ENCODE peak calls at places on chromosomes 1 and 21, in ten cellular contexts. One of them, this sample, is unnamed.

GRCh38 chr1:151574575-151575529 is 34.7 kb downstream of the TUFT1 start:
- DNase-seq in neural progenitor cell: no peak
- DNase-seq in left lung: no peak
- DNase-seq in left ventricle myocardium inferior: no peak
- DNase-seq in CD4-positive, alpha-beta T cell: no peak
- DNase-seq in thoracic aorta: no peak
- DNase-seq in CD8-positive, alpha-beta T cell: no peak
- DNase-seq in AG04450: no peak
- DNase-seq in right lobe of liver: no peak
- DNase-seq in A549: peak; percentile 67
- DNase-seq in this sample: peak; percentile 87

GRCh38 chr21:33858672-33859372 is 56.8 kb downstream of the ATP5PO start:
- DNase-seq in left lung: no peak
- DNase-seq in neural progenitor cell: no peak
- DNase-seq in A549: no peak
- DNase-seq in CD4-positive, alpha-beta T cell: no peak
- DNase-seq in AG04450: no peak
- DNase-seq in left ventricle myocardium inferior: no peak
- DNase-seq in right lobe of liver: no peak
- DNase-seq in CD8-positive, alpha-beta T cell: no peak
- DNase-seq in thoracic aorta: no peak
- DNase-seq in this sample: no peak

GRCh38 chr1:48093696-48094518 is 96.7 kb upstream of the TRABD2B start:
- DNase-seq in A549: peak; percentile 67
- DNase-seq in right lobe of liver: peak; percentile 79
- DNase-seq in AG04450: no peak
- DNase-seq in left ventricle myocardium inferior: peak; percentile 39
- DNase-seq in left lung: peak; percentile 82
- DNase-seq in CD4-positive, alpha-beta T cell: peak; percentile 59
- DNase-seq in CD8-positive, alpha-beta T cell: peak; percentile 71
- DNase-seq in thoracic aorta: no peak
- DNase-seq in neural progenitor cell: peak; percentile 80
- DNase-seq in this sample: peak; percentile 26

GRCh38 chr1:99748419-99748818 is 18.0 kb downstream of the FRRS1 start:
- DNase-seq in AG04450: no peak
- DNase-seq in neural progenitor cell: no peak
- DNase-seq in CD4-positive, alpha-beta T cell: no peak
- DNase-seq in left ventricle myocardium inferior: no peak
- DNase-seq in thoracic aorta: no peak
- DNase-seq in CD8-positive, alpha-beta T cell: no peak
- DNase-seq in A549: peak; percentile 3
- DNase-seq in left lung: no peak
- DNase-seq in right lobe of liver: no peak
- DNase-seq in this sample: no peak

GRCh38 chr1:67713071-67713806 is 28.2 kb downstream of the GADD45A start:
- DNase-seq in right lobe of liver: no peak
- DNase-seq in AG04450: peak; percentile 37
- DNase-seq in A549: peak; percentile 44
- DNase-seq in CD8-positive, alpha-beta T cell: no peak
- DNase-seq in left ventricle myocardium inferior: no peak
- DNase-seq in CD4-positive, alpha-beta T cell: no peak
- DNase-seq in neural progenitor cell: no peak
- DNase-seq in thoracic aorta: no peak
- DNase-seq in left lung: no peak
- DNase-seq in this sample: peak; percentile 79

GRCh38 chr21:38472709-38473108 is 25.6 kb downstream of the ERG start:
- DNase-seq in AG04450: no peak
- DNase-seq in neural progenitor cell: no peak
- DNase-seq in left ventricle myocardium inferior: no peak
- DNase-seq in A549: no peak
- DNase-seq in right lobe of liver: no peak
- DNase-seq in thoracic aorta: no peak
- DNase-seq in CD8-positive, alpha-beta T cell: no peak
- DNase-seq in left lung: peak; percentile 86
- DNase-seq in CD4-positive, alpha-beta T cell: no peak
- DNase-seq in this sample: no peak

GRCh38 chr1:9062846-9063245 is 6.6 kb downstream of the SLC2A5 start:
- DNase-seq in CD4-positive, alpha-beta T cell: no peak
- DNase-seq in AG04450: no peak
- DNase-seq in neural progenitor cell: no peak
- DNase-seq in left ventricle myocardium inferior: no peak
- DNase-seq in right lobe of liver: no peak
- DNase-seq in left lung: no peak
- DNase-seq in A549: no peak
- DNase-seq in thoracic aorta: no peak
- DNase-seq in CD8-positive, alpha-beta T cell: no peak
- DNase-seq in this sample: no peak

GRCh38 chr1:226628624-226629155 is 80.1 kb downstream of the STUM start:
- DNase-seq in left lung: peak; percentile 41
- DNase-seq in CD4-positive, alpha-beta T cell: no peak
- DNase-seq in right lobe of liver: peak; percentile 19
- DNase-seq in CD8-positive, alpha-beta T cell: no peak
- DNase-seq in AG04450: no peak
- DNase-seq in neural progenitor cell: no peak
- DNase-seq in thoracic aorta: no peak
- DNase-seq in A549: no peak
- DNase-seq in left ventricle myocardium inferior: no peak
- DNase-seq in this sample: no peak

GRCh38 chr1:37574834-37575479 is 18.2 kb downstream of the DNALI1 start:
- DNase-seq in CD4-positive, alpha-beta T cell: no peak
- DNase-seq in CD8-positive, alpha-beta T cell: no peak
- DNase-seq in neural progenitor cell: no peak
- DNase-seq in AG04450: peak; percentile 58
- DNase-seq in left ventricle myocardium inferior: no peak
- DNase-seq in right lobe of liver: no peak
- DNase-seq in thoracic aorta: no peak
- DNase-seq in left lung: no peak
- DNase-seq in A549: no peak
- DNase-seq in this sample: no peak

GRCh38 chr1:37570528-37571334 is 14.0 kb downstream of the DNALI1 start:
- DNase-seq in A549: no peak
- DNase-seq in neural progenitor cell: no peak
- DNase-seq in CD8-positive, alpha-beta T cell: no peak
- DNase-seq in thoracic aorta: no peak
- DNase-seq in CD4-positive, alpha-beta T cell: no peak
- DNase-seq in left ventricle myocardium inferior: no peak
- DNase-seq in AG04450: no peak
- DNase-seq in left lung: no peak
- DNase-seq in right lobe of liver: no peak
- DNase-seq in this sample: no peak

GRCh38 chr1:37575692-37576091 is 19.0 kb downstream of the DNALI1 start:
- DNase-seq in left ventricle myocardium inferior: no peak
- DNase-seq in CD4-positive, alpha-beta T cell: no peak
- DNase-seq in CD8-positive, alpha-beta T cell: no peak
- DNase-seq in AG04450: no peak
- DNase-seq in right lobe of liver: no peak
- DNase-seq in thoracic aorta: no peak
- DNase-seq in left lung: no peak
- DNase-seq in neural progenitor cell: no peak
- DNase-seq in A549: no peak
- DNase-seq in this sample: no peak
- H3K27ac ChIP-seq in left ventricle myocardium inferior: no peak overlapping the region
- H3K27ac ChIP-seq in CD4-positive, alpha-beta T cell: no peak overlapping the region
- H3K27ac ChIP-seq in CD8-positive, alpha-beta T cell: no peak overlapping the region
- H3K27ac ChIP-seq in AG04450: peak overlapping the region; percentile 76
- H3K27ac ChIP-seq in right lobe of liver: no peak overlapping the region
- H3K27ac ChIP-seq in thoracic aorta: no peak overlapping the region
- H3K27ac ChIP-seq in left lung: no peak overlapping the region
- H3K27ac ChIP-seq in neural progenitor cell: no peak overlapping the region
- H3K27ac ChIP-seq in A549: no peak overlapping the region
- H3K27ac ChIP-seq in this sample: peak overlapping the region; percentile 31

DNA sequence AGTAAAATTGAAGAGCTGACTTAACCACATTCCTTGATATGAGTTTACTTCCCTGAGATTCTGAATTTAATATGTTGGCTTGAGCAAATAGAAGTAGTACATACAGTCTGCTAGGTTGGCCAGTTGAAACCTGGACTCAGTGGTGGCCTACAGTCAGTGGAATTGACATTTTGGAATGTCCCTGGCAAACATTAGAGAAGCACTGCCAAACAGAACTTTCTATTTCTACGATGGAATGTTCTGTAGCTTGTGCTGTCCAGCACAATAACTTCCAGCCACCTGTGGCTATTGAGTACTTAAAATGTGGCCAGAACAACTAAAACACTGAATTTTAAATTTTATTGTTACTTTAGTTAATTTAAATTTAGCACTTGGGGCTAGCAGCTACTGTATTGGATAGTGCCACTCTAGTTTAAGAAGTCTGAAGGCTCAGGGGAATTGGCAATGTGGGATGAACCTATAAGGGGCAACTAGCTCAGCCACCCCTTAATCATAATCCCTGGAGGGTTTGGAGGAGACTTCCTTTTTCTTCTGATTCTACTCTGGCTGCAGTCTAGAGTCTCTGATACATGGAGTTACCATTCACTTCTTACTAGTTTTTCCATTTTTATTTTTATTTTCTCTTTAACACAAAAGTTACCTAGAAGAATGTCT is 10.3 kb upstream of the TEDDM1 start:
- DNase-seq in A549: no peak
- DNase-seq in neural progenitor cell: no peak
- DNase-seq in AG04450: no peak
- DNase-seq in right lobe of liver: no peak
- DNase-seq in left lung: no peak
- DNase-seq in left ventricle myocardium inferior: no peak
- DNase-seq in CD4-positive, alpha-beta T cell: no peak
- DNase-seq in CD8-positive, alpha-beta T cell: no peak
- DNase-seq in thoracic aorta: no peak
- DNase-seq in this sample: no peak
- H3K27ac ChIP-seq in A549: no peak overlapping the region
- H3K27ac ChIP-seq in neural progenitor cell: no peak overlapping the region
- H3K27ac ChIP-seq in AG04450: no peak overlapping the region
- H3K27ac ChIP-seq in right lobe of liver: peak overlapping the region; percentile 48
- H3K27ac ChIP-seq in left lung: no peak overlapping the region
- H3K27ac ChIP-seq in left ventricle myocardium inferior: peak overlapping the region; percentile 73
- H3K27ac ChIP-seq in CD4-positive, alpha-beta T cell: no peak overlapping the region
- H3K27ac ChIP-seq in CD8-positive, alpha-beta T cell: no peak overlapping the region
- H3K27ac ChIP-seq in thoracic aorta: peak overlapping the region; percentile 62
- H3K27ac ChIP-seq in this sample: no peak overlapping the region

GRCh38 chr1:17874231-17874630 is 119.1 kb downstream of the ACTL8 start:
- DNase-seq in AG04450: peak; percentile 89
- DNase-seq in CD8-positive, alpha-beta T cell: no peak
- DNase-seq in left ventricle myocardium inferior: no peak
- DNase-seq in right lobe of liver: no peak
- DNase-seq in CD4-positive, alpha-beta T cell: no peak
- DNase-seq in A549: peak; percentile 39
- DNase-seq in thoracic aorta: no peak
- DNase-seq in left lung: no peak
- DNase-seq in neural progenitor cell: no peak
- DNase-seq in this sample: peak; percentile 80
- H3K27ac ChIP-seq in AG04450: peak overlapping the region; percentile 99
- H3K27ac ChIP-seq in CD8-positive, alpha-beta T cell: no peak overlapping the region
- H3K27ac ChIP-seq in left ventricle myocardium inferior: peak overlapping the region; percentile 74
- H3K27ac ChIP-seq in right lobe of liver: no peak overlapping the region
- H3K27ac ChIP-seq in CD4-positive, alpha-beta T cell: no peak overlapping the region
- H3K27ac ChIP-seq in A549: peak overlapping the region; percentile 86
- H3K27ac ChIP-seq in thoracic aorta: no peak overlapping the region
- H3K27ac ChIP-seq in left lung: no peak overlapping the region
- H3K27ac ChIP-seq in neural progenitor cell: no peak overlapping the region
- H3K27ac ChIP-seq in this sample: peak overlapping the region; percentile 63

GRCh38 chr1:27366411-27367159 is at the start of gene MAP3K6:
- DNase-seq in thoracic aorta: peak; percentile 79
- DNase-seq in neural progenitor cell: peak; percentile 89
- DNase-seq in right lobe of liver: peak; percentile 85
- DNase-seq in left ventricle myocardium inferior: peak; percentile 94
- DNase-seq in left lung: peak; percentile 95
- DNase-seq in CD4-positive, alpha-beta T cell: no peak
- DNase-seq in A549: peak; percentile 82
- DNase-seq in AG04450: peak; percentile 18
- DNase-seq in CD8-positive, alpha-beta T cell: no peak
- DNase-seq in this sample: peak; percentile 86

GRCh38 chr1:27366113-27366410 is 699 bp downstream of the MAP3K6 start:
- DNase-seq in thoracic aorta: peak; percentile 56
- DNase-seq in CD8-positive, alpha-beta T cell: peak; percentile 69
- DNase-seq in AG04450: no peak
- DNase-seq in neural progenitor cell: peak; percentile 95
- DNase-seq in CD4-positive, alpha-beta T cell: no peak
- DNase-seq in right lobe of liver: peak; percentile 85
- DNase-seq in left lung: peak; percentile 96
- DNase-seq in left ventricle myocardium inferior: peak; percentile 94
- DNase-seq in A549: peak; percentile 78
- DNase-seq in this sample: peak; percentile 91

GRCh38 chr1:27365372-27366112 is 1.2 kb downstream of the MAP3K6 start:
- DNase-seq in neural progenitor cell: peak; percentile 93
- DNase-seq in CD8-positive, alpha-beta T cell: peak; percentile 78
- DNase-seq in A549: peak; percentile 87
- DNase-seq in AG04450: peak; percentile 67
- DNase-seq in left ventricle myocardium inferior: peak; percentile 91
- DNase-seq in thoracic aorta: peak; percentile 83
- DNase-seq in CD4-positive, alpha-beta T cell: peak; percentile 67
- DNase-seq in left lung: peak; percentile 94
- DNase-seq in right lobe of liver: peak; percentile 88
- DNase-seq in this sample: peak; percentile 95

GRCh38 chr1:27363766-27364695 is 2.7 kb downstream of the MAP3K6 start:
- DNase-seq in right lobe of liver: no peak
- DNase-seq in left lung: peak; percentile 72
- DNase-seq in AG04450: no peak
- DNase-seq in CD8-positive, alpha-beta T cell: no peak
- DNase-seq in neural progenitor cell: peak; percentile 85
- DNase-seq in left ventricle myocardium inferior: no peak
- DNase-seq in A549: no peak
- DNase-seq in thoracic aorta: no peak
- DNase-seq in CD4-positive, alpha-beta T cell: no peak
- DNase-seq in this sample: no peak

GRCh38 chr1:27364696-27365371 is 1.9 kb downstream of the MAP3K6 start:
- DNase-seq in CD8-positive, alpha-beta T cell: no peak
- DNase-seq in A549: no peak
- DNase-seq in neural progenitor cell: no peak
- DNase-seq in left ventricle myocardium inferior: no peak
- DNase-seq in CD4-positive, alpha-beta T cell: no peak
- DNase-seq in left lung: no peak
- DNase-seq in thoracic aorta: no peak
- DNase-seq in AG04450: no peak
- DNase-seq in right lobe of liver: no peak
- DNase-seq in this sample: no peak
- H3K27ac ChIP-seq in CD8-positive, alpha-beta T cell: no peak overlapping the region
- H3K27ac ChIP-seq in A549: peak overlapping the region; percentile 97
- H3K27ac ChIP-seq in neural progenitor cell: peak overlapping the region; percentile 51
- H3K27ac ChIP-seq in left ventricle myocardium inferior: peak overlapping the region; percentile 100
- H3K27ac ChIP-seq in CD4-positive, alpha-beta T cell: no peak overlapping the region
- H3K27ac ChIP-seq in left lung: peak overlapping the region; percentile 98
- H3K27ac ChIP-seq in thoracic aorta: peak overlapping the region; percentile 99
- H3K27ac ChIP-seq in AG04450: no peak overlapping the region
- H3K27ac ChIP-seq in right lobe of liver: no peak overlapping the region
- H3K27ac ChIP-seq in this sample: no peak overlapping the region

GRCh38 chr1:77976433-77977076 is 2.3 kb downstream of the FUBP1 start:
- DNase-seq in left ventricle myocardium inferior: no peak
- DNase-seq in CD4-positive, alpha-beta T cell: no peak
- DNase-seq in AG04450: no peak
- DNase-seq in A549: no peak
- DNase-seq in right lobe of liver: no peak
- DNase-seq in left lung: no peak
- DNase-seq in CD8-positive, alpha-beta T cell: no peak
- DNase-seq in neural progenitor cell: peak; percentile 18
- DNase-seq in thoracic aorta: no peak
- DNase-seq in this sample: no peak
- H3K27ac ChIP-seq in left ventricle myocardium inferior: peak overlapping the region; percentile 99
- H3K27ac ChIP-seq in CD4-positive, alpha-beta T cell: peak overlapping the region; percentile 33
- H3K27ac ChIP-seq in AG04450: no peak overlapping the region
- H3K27ac ChIP-seq in A549: peak overlapping the region; percentile 67
- H3K27ac ChIP-seq in right lobe of liver: no peak overlapping the region
- H3K27ac ChIP-seq in left lung: peak overlapping the region; percentile 97
- H3K27ac ChIP-seq in CD8-positive, alpha-beta T cell: no peak overlapping the region
- H3K27ac ChIP-seq in neural progenitor cell: no peak overlapping the region
- H3K27ac ChIP-seq in thoracic aorta: no peak overlapping the region
- H3K27ac ChIP-seq in this sample: no peak overlapping the region